ENCODE peak calls at places on chromosome 19, in four cellular contexts. C is K562, L is WTC11, E is GM12878. X is an unnamed sample.

GRCh38 chr19:7366701-7367420 is 18.1 kb downstream of the ARHGEF18 start:
- DNase-seq in C (peak), L (no peak), E (no peak), X (no peak)

GRCh38 chr19:2549701-2550191 is 73.8 kb downstream of the GADD45B start:
- DNase-seq in C (no peak), L (no peak), E (no peak), X (no peak)

GRCh38 chr19:6220385-6221191 is 59.2 kb downstream of the MLLT1 start:
- DNase-seq in C (no peak), L (no peak), E (no peak), X (no peak)

GRCh38 chr19:22446605-22447004 is 24.5 kb upstream of the ZNF98 start:
- DNase-seq in C (no peak), L (no peak), E (no peak), X (no peak)

GRCh38 chr19:2038284-2039081 is 12.6 kb downstream of the MKNK2 start:
- DNase-seq in C (no peak), L (no peak), E (no peak), X (no peak)

GRCh38 chr19:15702590-15702930 is 25.3 kb upstream of the OR10H2 start:
- DNase-seq in C (peak), L (no peak), E (no peak), X (peak)

GRCh38 chr19:2969104-2969504 is 8.3 kb upstream of the TLE6 start:
- DNase-seq in C (peak), L (no peak), E (no peak), X (peak)

GRCh38 chr19:31312004-31312403 is 37.2 kb downstream of the TSHZ3 start:
- DNase-seq in C (no peak), L (no peak), E (no peak), X (no peak)

GRCh38 chr19:6459356-6460098 is at the start of gene SLC25A23:
- DNase-seq in C (peak), L (peak), E (peak), X (peak)

GRCh38 chr19:35755550-35756371 is 1.1 kb downstream of the HSPB6 start:
- DNase-seq in C (no peak), L (peak), E (no peak), X (no peak)
- TF ChIP-seq USF1 in C (no peak), L (no peak), E (no peak), X (no peak)

DNA sequence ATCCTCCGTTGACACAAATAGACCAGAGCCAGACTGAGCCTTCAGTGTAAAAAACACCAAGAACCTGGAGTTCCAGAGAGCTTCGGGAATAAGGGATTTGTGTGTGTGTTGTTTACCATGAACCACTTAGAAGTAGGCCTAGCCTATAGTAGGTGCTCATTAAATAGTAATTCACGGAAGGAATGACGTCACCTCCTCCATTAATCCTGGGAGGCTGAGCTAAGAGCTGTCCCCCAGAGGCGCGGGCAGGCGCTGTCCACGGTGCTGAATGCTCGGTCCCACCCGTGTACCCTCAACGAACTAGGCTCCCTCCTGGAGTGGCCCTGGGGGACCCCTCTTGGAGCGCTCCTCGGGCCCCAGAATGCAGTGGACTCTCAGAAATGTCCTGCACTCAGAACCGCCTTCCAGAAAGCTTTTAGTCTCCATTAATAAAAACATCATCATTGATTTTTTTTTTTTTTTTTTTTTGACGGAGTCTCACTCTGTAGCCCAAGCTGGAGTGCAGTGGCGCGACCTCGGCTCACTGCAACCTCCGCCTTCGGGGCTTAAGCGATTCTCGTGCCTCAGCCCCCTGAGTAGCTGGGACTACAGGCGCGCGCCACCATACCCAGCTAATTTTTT is 6.5 kb downstream of the UNC13A start:
- DNase-seq in C (peak), L (peak), E (no peak), X (no peak)
- TF ChIP-seq USF1 in C (no peak), L (peak), E (no peak), X (no peak)

DNA sequence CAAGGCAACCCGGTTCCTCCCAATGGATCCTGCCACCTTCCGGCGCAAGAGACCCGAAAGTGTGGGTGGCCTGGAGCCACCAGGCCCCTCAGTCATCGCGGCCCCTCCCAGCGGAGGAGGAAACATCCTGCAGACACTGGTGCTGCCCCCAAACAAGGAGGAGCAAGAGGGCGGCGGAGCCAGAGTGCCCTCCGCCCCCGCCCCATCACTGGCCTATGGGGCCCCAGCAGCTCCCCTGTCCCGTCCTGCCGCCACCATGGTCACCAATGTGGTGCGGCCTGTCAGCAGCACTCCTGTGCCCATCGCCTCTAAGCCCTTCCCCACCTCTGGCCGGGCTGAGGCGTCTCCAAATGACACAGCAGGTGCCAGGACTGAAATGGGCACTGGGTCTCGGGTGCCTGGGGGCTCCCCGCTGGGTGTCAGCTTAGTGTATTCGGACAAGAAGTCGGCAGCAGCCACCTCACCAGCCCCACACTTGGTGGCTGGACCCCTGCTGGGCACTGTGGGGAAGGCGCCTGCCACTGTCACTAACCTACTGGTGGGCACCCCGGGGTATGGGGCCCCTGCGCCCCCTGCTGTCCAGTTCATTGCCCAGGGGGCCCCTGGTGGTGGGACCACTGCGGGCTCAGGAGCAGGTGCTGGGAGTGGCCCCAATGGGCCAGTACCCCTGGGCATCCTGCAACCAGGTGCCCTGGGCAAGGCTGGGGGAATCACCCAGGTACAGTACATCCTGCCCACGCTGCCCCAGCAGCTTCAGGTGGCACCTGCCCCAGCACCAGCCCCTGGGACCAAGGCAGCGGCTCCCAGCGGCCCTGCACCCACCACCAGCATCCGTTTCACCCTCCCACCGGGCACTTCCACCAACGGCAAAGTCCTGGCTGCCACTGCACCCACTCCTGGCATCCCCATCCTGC is 11.2 kb upstream of the PRR19 start:
- DNase-seq in C (peak), L (no peak), E (no peak), X (peak)
- TF ChIP-seq USF1 in C (no peak), L (no peak), E (no peak), X (no peak)

GRCh38 chr19:55778331-55778730 is 9.4 kb downstream of the RFPL4AL1 start:
- DNase-seq in C (no peak), L (no peak), E (no peak), X (no peak)

GRCh38 chr19:55781112-55781511 is 12.2 kb downstream of the RFPL4AL1 start:
- DNase-seq in C (no peak), L (no peak), E (no peak), X (no peak)

DNA sequence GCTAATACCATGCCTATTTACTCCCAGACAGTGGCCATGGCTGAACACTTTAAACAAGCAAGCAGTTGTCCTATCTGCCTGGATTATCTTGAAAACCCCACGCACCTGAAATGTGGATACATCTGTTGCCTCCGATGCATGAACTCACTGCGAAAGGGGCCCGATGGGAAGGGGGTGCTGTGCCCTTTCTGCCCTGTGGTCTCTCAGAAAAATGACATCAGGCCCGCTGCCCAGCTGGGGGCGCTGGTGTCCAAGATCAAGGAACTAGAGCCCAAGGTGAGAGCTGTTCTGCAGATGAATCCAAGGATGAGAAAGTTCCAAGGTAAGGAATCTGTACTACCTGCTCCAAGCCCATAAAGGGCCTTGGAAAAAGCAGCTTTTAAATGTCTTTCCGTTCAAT is 8.6 kb downstream of the RFPL4AL1 start:
- DNase-seq in C (peak), L (peak), E (no peak), X (peak)
- TF ChIP-seq USF1 in C (no peak), L (no peak), E (no peak), X (no peak)

GRCh38 chr19:342801-343421 is 1.7 kb downstream of the MIER2 start:
- DNase-seq in C (no peak), L (no peak), E (peak), X (no peak)
- TF ChIP-seq USF1 in C (no peak), L (no peak), E (no peak), X (no peak)

GRCh38 chr19:51124729-51125128 is at the start of gene SIGLEC9:
- DNase-seq in C (no peak), L (no peak), E (no peak), X (no peak)
- TF ChIP-seq USF1 in C (no peak), L (no peak), E (no peak), X (no peak)

GRCh38 chr19:10136936-10137335 is 17.2 kb upstream of the EIF3G start:
- DNase-seq in C (no peak), L (no peak), E (no peak), X (no peak)

GRCh38 chr19:10138879-10139795 is 19.4 kb upstream of the EIF3G start:
- DNase-seq in C (no peak), L (no peak), E (no peak), X (peak)

GRCh38 chr19:10135551-10136334 is 16.0 kb upstream of the EIF3G start:
- DNase-seq in C (no peak), L (no peak), E (no peak), X (no peak)

GRCh38 chr19:10139952-10140351 is 20.3 kb upstream of the EIF3G start:
- DNase-seq in C (no peak), L (no peak), E (no peak), X (no peak)

GRCh38 chr19:10137751-10138682 is 18.3 kb upstream of the EIF3G start:
- DNase-seq in C (no peak), L (no peak), E (no peak), X (peak)
- TF ChIP-seq USF1 in C (no peak), L (no peak), E (no peak), X (no peak)

DNA sequence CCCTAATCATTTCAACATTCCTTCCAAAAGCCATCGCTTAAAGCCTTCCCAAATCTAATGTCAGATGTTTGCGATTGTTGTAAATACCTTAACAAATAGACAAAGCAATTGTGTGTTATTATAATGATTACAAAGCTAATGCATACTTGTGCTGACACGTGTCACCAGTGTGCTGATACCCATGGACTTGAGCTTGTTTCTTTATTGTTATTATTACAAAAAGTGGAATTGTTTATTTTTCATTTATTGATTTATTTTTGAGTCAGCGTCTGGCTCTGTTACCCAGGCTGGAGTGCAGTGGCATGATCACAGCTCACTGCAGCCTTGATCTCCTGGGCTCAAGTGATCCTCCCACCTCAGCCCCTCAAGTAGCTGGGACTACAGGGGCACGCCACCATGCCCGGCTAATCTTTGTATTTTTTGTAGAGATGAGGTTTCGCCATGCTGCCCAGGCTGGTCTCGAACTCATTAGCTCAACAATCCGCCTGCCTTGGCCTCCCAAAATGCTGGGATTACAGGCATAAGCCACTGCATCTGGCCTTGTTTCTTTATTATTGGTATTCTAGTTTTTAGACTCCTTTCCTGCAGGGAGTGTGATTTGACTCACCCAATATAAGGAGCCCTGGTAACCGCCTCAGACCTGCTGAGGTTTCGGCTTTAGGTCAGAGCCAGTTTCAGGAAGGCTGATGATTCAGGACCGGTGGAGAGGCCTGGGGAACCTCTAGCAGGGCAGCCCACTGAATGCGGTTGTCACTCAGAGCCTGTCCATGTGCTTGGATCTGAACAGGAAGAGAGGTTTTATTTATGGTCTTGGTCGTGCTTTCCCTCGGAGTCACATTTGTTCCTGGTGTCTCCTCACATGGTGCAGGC is 2.1 kb upstream of the FBXO17 start:
- DNase-seq in C (no peak), L (no peak), E (peak), X (no peak)
- TF ChIP-seq USF1 in C (no peak), L (no peak), E (no peak), X (no peak)

GRCh38 chr19:54207908-54208783 is 7.5 kb downstream of the RPS9 start:
- DNase-seq in C (peak), L (no peak), E (peak), X (no peak)
- TF ChIP-seq USF1 in C (peak), L (no peak), E (peak), X (no peak)

GRCh38 chr19:48418317-48419064 is 25.0 kb downstream of the GRIN2D start:
- DNase-seq in C (peak), L (no peak), E (no peak), X (no peak)
- TF ChIP-seq USF1 in C (no peak), L (no peak), E (no peak), X (no peak)